ENCODE peak calls at places on chromosome 16, in four cellular contexts. One of them, this sample, is unnamed.

GRCh38 chr16:65731840-65732239 is 610.0 kb upstream of the CDH11 start:
- DNase-seq in AG04449: no peak
- DNase-seq in stomach: no peak
- DNase-seq in cardiac muscle cell: no peak
- DNase-seq in this sample: no peak

GRCh38 chr16:4053663-4054479 is 62.4 kb downstream of the ADCY9 start:
- DNase-seq in AG04449: peak; percentile 80
- DNase-seq in stomach: peak; percentile 29
- DNase-seq in cardiac muscle cell: no peak
- DNase-seq in this sample: peak; percentile 84

GRCh38 chr16:67456383-67457140 is 24.4 kb downstream of the ATP6V0D1 start:
- DNase-seq in AG04449: no peak
- DNase-seq in stomach: peak; percentile 76
- DNase-seq in cardiac muscle cell: no peak
- DNase-seq in this sample: no peak

GRCh38 chr16:73226675-73227074 is 178.7 kb upstream of the ZFHX3 start:
- DNase-seq in AG04449: no peak
- DNase-seq in stomach: no peak
- DNase-seq in cardiac muscle cell: no peak
- DNase-seq in this sample: no peak

GRCh38 chr16:12362482-12363458 is 386.2 kb downstream of the SNX29 start:
- DNase-seq in AG04449: no peak
- DNase-seq in stomach: no peak
- DNase-seq in cardiac muscle cell: no peak
- DNase-seq in this sample: no peak

GRCh38 chr16:67673712-67674580 is 7.3 kb downstream of the C16orf86 start:
- DNase-seq in AG04449: no peak
- DNase-seq in stomach: peak; percentile 77
- DNase-seq in cardiac muscle cell: no peak
- DNase-seq in this sample: peak; percentile 83

GRCh38 chr16:75092777-75093176 is 23.8 kb downstream of the LDHD start:
- DNase-seq in AG04449: no peak
- DNase-seq in stomach: peak; percentile 66
- DNase-seq in cardiac muscle cell: no peak
- DNase-seq in this sample: no peak

GRCh38 chr16:88337021-88337420 is 45.7 kb upstream of the ZNF469 start:
- DNase-seq in AG04449: no peak
- DNase-seq in stomach: no peak
- DNase-seq in cardiac muscle cell: no peak
- DNase-seq in this sample: no peak

GRCh38 chr16:67539691-67540635 is 11.3 kb downstream of the RIPOR1 start:
- DNase-seq in AG04449: no peak
- DNase-seq in stomach: no peak
- DNase-seq in cardiac muscle cell: no peak
- DNase-seq in this sample: no peak

GRCh38 chr16:64718481-64718880 is 403.4 kb downstream of the CDH11 start:
- DNase-seq in AG04449: no peak
- DNase-seq in stomach: no peak
- DNase-seq in cardiac muscle cell: no peak
- DNase-seq in this sample: no peak

GRCh38 chr16:20510323-20510722 is 59.0 kb downstream of the ACSM2A start:
- DNase-seq in AG04449: no peak
- DNase-seq in stomach: no peak
- DNase-seq in cardiac muscle cell: no peak
- DNase-seq in this sample: no peak

GRCh38 chr16:8928467-8928957 is 35.2 kb downstream of the USP7 start:
- DNase-seq in AG04449: no peak
- DNase-seq in stomach: no peak
- DNase-seq in cardiac muscle cell: no peak
- DNase-seq in this sample: no peak

GRCh38 chr16:89456412-89456811 is 33.9 kb downstream of the ANKRD11 start:
- DNase-seq in AG04449: no peak
- DNase-seq in stomach: no peak
- DNase-seq in cardiac muscle cell: no peak
- DNase-seq in this sample: no peak

GRCh38 chr16:2874584-2875362 is 8.2 kb upstream of the FLYWCH2 start:
- DNase-seq in AG04449: no peak
- DNase-seq in stomach: peak; percentile 83
- DNase-seq in cardiac muscle cell: peak; percentile 84
- DNase-seq in this sample: peak; percentile 91

GRCh38 chr16:733382-734207 is 6.7 kb downstream of the HAGHL start:
- DNase-seq in AG04449: no peak
- DNase-seq in stomach: no peak
- DNase-seq in cardiac muscle cell: peak; percentile 49
- DNase-seq in this sample: no peak

GRCh38 chr16:71383054-71383773 is 24.7 kb downstream of the CALB2 start:
- DNase-seq in AG04449: no peak
- DNase-seq in stomach: no peak
- DNase-seq in cardiac muscle cell: no peak
- DNase-seq in this sample: no peak

GRCh38 chr16:2762711-2763110 is 10.3 kb downstream of the SRRM2 start:
- DNase-seq in AG04449: no peak
- DNase-seq in stomach: no peak
- DNase-seq in cardiac muscle cell: no peak
- DNase-seq in this sample: no peak

GRCh38 chr16:86809458-86809955 is 231.2 kb downstream of the FOXL1 start:
- DNase-seq in AG04449: peak; percentile 90
- DNase-seq in stomach: no peak
- DNase-seq in cardiac muscle cell: no peak
- DNase-seq in this sample: no peak

GRCh38 chr16:50644730-50645129 is 36.4 kb downstream of the SNX20 start:
- DNase-seq in AG04449: no peak
- DNase-seq in stomach: peak; percentile 31
- DNase-seq in cardiac muscle cell: peak; percentile 17
- DNase-seq in this sample: no peak

GRCh38 chr16:83953796-83954576 is 946 bp downstream of the OSGIN1 start:
- DNase-seq in AG04449: no peak
- DNase-seq in stomach: no peak
- DNase-seq in cardiac muscle cell: peak; percentile 34
- DNase-seq in this sample: no peak

GRCh38 chr16:4217246-4218131 is 24.4 kb downstream of the SRL start:
- DNase-seq in AG04449: no peak
- DNase-seq in stomach: no peak
- DNase-seq in cardiac muscle cell: peak; percentile 94
- DNase-seq in this sample: no peak

GRCh38 chr16:89048087-89048729 is 45.4 kb upstream of the ACSF3 start:
- DNase-seq in AG04449: no peak
- DNase-seq in stomach: no peak
- DNase-seq in cardiac muscle cell: no peak
- DNase-seq in this sample: no peak

GRCh38 chr16:84460406-84461028 is 43.9 kb downstream of the MEAK7 start:
- DNase-seq in AG04449: no peak
- DNase-seq in stomach: no peak
- DNase-seq in cardiac muscle cell: no peak
- DNase-seq in this sample: peak; percentile 42

GRCh38 chr16:83336630-83337029 is 471.1 kb upstream of the HSBP1 start:
- DNase-seq in AG04449: no peak
- DNase-seq in stomach: no peak
- DNase-seq in cardiac muscle cell: no peak
- DNase-seq in this sample: no peak

GRCh38 chr16:9136596-9136995 is 45.2 kb downstream of the HAPSTR1 start:
- DNase-seq in AG04449: no peak
- DNase-seq in stomach: no peak
- DNase-seq in cardiac muscle cell: no peak
- DNase-seq in this sample: peak; percentile 48

GRCh38 chr16:67181346-67181745 is 2.4 kb downstream of the MATCAP1 start:
- DNase-seq in AG04449: peak; percentile 44
- DNase-seq in stomach: no peak
- DNase-seq in cardiac muscle cell: no peak
- DNase-seq in this sample: no peak

GRCh38 chr16:62939687-62940086 is 903.4 kb upstream of the CDH8 start:
- DNase-seq in AG04449: no peak
- DNase-seq in stomach: no peak
- DNase-seq in cardiac muscle cell: no peak
- DNase-seq in this sample: no peak

GRCh38 chr16:84357191-84357651 is 11.1 kb upstream of the ATP2C2 start:
- DNase-seq in AG04449: no peak
- DNase-seq in stomach: no peak
- DNase-seq in cardiac muscle cell: no peak
- DNase-seq in this sample: no peak

GRCh38 chr16:11759997-11760396 is 17.3 kb upstream of the TXNDC11 start:
- DNase-seq in AG04449: no peak
- DNase-seq in stomach: no peak
- DNase-seq in cardiac muscle cell: no peak
- DNase-seq in this sample: no peak

GRCh38 chr16:89325861-89326471 is 108.5 kb downstream of the ZNF778 start:
- DNase-seq in AG04449: no peak
- DNase-seq in stomach: peak; percentile 72
- DNase-seq in cardiac muscle cell: peak; percentile 76
- DNase-seq in this sample: peak; percentile 64

GRCh38 chr16:67227567-67227921 is 614 bp downstream of the TMEM208 start:
- DNase-seq in AG04449: no peak
- DNase-seq in stomach: no peak
- DNase-seq in cardiac muscle cell: no peak
- DNase-seq in this sample: no peak

GRCh38 chr16:2687531-2688308 is 5.4 kb downstream of the KCTD5 start:
- DNase-seq in AG04449: no peak
- DNase-seq in stomach: no peak
- DNase-seq in cardiac muscle cell: no peak
- DNase-seq in this sample: peak; percentile 53

GRCh38 chr16:89052824-89053724 is 40.6 kb upstream of the ACSF3 start:
- DNase-seq in AG04449: no peak
- DNase-seq in stomach: peak; percentile 88
- DNase-seq in cardiac muscle cell: no peak
- DNase-seq in this sample: no peak

GRCh38 chr16:55494994-55495421 is 13.9 kb upstream of the LPCAT2 start:
- DNase-seq in AG04449: peak; percentile 98
- DNase-seq in stomach: peak; percentile 51
- DNase-seq in cardiac muscle cell: peak; percentile 42
- DNase-seq in this sample: no peak

GRCh38 chr16:80084614-80085013 is 456.2 kb upstream of the DYNLRB2 start:
- DNase-seq in AG04449: no peak
- DNase-seq in stomach: peak; percentile 51
- DNase-seq in cardiac muscle cell: peak; percentile 66
- DNase-seq in this sample: no peak

GRCh38 chr16:6709736-6710135 is 622.9 kb upstream of the RBFOX1 start:
- DNase-seq in AG04449: no peak
- DNase-seq in stomach: no peak
- DNase-seq in cardiac muscle cell: no peak
- DNase-seq in this sample: no peak

GRCh38 chr16:56608876-56609462 is 585 bp downstream of the MT2A start:
- DNase-seq in AG04449: no peak
- DNase-seq in stomach: no peak
- DNase-seq in cardiac muscle cell: no peak
- DNase-seq in this sample: no peak
- TF ChIP-seq CTCF in AG04449: no peak
- TF ChIP-seq CTCF in stomach: no peak
- TF ChIP-seq CTCF in cardiac muscle cell: no peak
- TF ChIP-seq CTCF in this sample: no peak

GRCh38 chr16:52052818-52053217 is 494.1 kb downstream of the TOX3 start:
- DNase-seq in AG04449: no peak
- DNase-seq in stomach: no peak
- DNase-seq in cardiac muscle cell: no peak
- DNase-seq in this sample: no peak
- TF ChIP-seq CTCF in AG04449: no peak
- TF ChIP-seq CTCF in stomach: no peak
- TF ChIP-seq CTCF in cardiac muscle cell: no peak
- TF ChIP-seq CTCF in this sample: no peak

GRCh38 chr16:27547851-27548250 is 1.9 kb downstream of the GTF3C1 start:
- DNase-seq in AG04449: no peak
- DNase-seq in stomach: no peak
- DNase-seq in cardiac muscle cell: no peak
- DNase-seq in this sample: no peak

GRCh38 chr16:27539636-27540035 is 10.1 kb downstream of the GTF3C1 start:
- DNase-seq in AG04449: no peak
- DNase-seq in stomach: no peak
- DNase-seq in cardiac muscle cell: no peak
- DNase-seq in this sample: no peak

GRCh38 chr16:27547134-27547533 is 2.6 kb downstream of the GTF3C1 start:
- DNase-seq in AG04449: no peak
- DNase-seq in stomach: no peak
- DNase-seq in cardiac muscle cell: no peak
- DNase-seq in this sample: no peak

GRCh38 chr16:27544671-27545070 is 5.0 kb downstream of the GTF3C1 start:
- DNase-seq in AG04449: no peak
- DNase-seq in stomach: no peak
- DNase-seq in cardiac muscle cell: no peak
- DNase-seq in this sample: no peak

DNA sequence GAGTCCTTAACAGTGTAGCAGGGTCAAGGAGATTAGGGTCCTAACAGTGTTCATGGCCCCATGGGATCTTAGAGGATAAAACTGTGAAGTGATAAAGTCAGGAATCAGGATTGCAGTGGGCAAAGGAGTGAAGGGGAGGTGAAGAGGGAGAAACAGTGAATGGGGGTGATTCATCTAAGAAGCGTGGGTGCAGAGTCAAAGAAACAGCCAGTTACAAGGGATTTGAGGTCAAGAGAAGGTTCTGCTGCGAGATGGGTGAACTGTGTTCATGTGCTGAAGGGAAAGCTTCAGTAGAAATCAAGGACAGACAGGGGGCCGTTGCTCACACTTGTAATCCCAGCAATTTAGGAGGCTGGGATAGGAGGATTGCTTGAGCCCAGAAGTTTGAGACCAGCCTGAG is 5.9 kb downstream of the GTF3C1 start:
- DNase-seq in AG04449: no peak
- DNase-seq in stomach: no peak
- DNase-seq in cardiac muscle cell: no peak
- DNase-seq in this sample: peak; percentile 3
- TF ChIP-seq CTCF in AG04449: no peak
- TF ChIP-seq CTCF in stomach: no peak
- TF ChIP-seq CTCF in cardiac muscle cell: no peak
- TF ChIP-seq CTCF in this sample: no peak

GRCh38 chr16:17831330-17831729 is 360.6 kb upstream of the XYLT1 start:
- DNase-seq in AG04449: no peak
- DNase-seq in stomach: no peak
- DNase-seq in cardiac muscle cell: no peak
- DNase-seq in this sample: no peak
- TF ChIP-seq CTCF in AG04449: peak; percentile 26
- TF ChIP-seq CTCF in stomach: no peak
- TF ChIP-seq CTCF in cardiac muscle cell: no peak
- TF ChIP-seq CTCF in this sample: no peak

DNA sequence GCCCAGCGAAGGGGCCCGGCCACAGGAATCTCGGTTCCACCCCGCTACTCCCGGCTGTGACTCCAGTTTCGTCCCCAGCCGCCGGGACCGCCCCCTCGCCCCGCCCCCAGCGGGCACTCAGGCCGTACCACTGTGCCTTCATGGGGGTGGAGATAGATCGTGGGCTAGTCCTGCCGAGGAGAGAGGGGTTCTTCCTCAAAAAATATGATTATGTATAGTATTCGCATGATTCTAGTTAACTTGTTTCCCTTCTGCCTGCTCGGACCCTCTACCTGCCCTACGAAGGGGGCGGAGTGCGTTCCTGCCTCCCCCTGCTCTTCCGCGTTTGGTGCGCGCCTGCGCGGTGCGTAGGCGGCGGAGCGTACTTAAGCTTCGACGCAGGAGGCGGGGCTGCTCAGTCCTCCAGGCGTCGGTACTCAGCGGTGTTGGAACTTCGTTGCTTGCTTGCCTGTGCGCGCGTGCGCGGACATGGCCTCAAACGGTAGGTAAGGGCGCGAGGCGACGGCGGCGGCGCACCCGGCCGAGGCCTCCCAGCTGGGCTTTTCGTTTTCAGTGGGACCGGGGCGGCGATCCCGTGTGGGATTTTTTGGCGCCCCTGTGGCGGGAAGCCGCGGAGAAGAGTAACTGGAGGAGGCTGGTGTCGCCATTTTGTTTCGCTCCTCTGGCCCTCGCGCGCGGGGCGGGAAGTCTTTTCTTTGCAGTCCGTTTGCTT is at the start of gene FUS:
- DNase-seq in AG04449: peak; percentile 47
- DNase-seq in stomach: peak; percentile 94
- DNase-seq in cardiac muscle cell: peak; percentile 94
- DNase-seq in this sample: peak; percentile 95
- TF ChIP-seq CTCF in AG04449: no peak
- TF ChIP-seq CTCF in stomach: no peak
- TF ChIP-seq CTCF in cardiac muscle cell: no peak
- TF ChIP-seq CTCF in this sample: no peak

This sample was measured in upper lobe of right lung.